ENCODE peak calls at places on chromosomes 16 and 17, in five cellular contexts. One of them, this sample, is unnamed.

GRCh38 chr17:76997981-76998531 is 129.9 kb downstream of the MGAT5B start:
- DNase-seq in esophagus squamous epithelium: no peak
- DNase-seq in body of pancreas: no peak
- DNase-seq in heart left ventricle: no peak
- DNase-seq in right lobe of liver: no peak
- DNase-seq in this sample: no peak

GRCh38 chr16:86901483-86901882 is 323.1 kb downstream of the FOXL1 start:
- DNase-seq in esophagus squamous epithelium: no peak
- DNase-seq in right lobe of liver: no peak
- DNase-seq in heart left ventricle: no peak
- DNase-seq in body of pancreas: peak
- DNase-seq in this sample: no peak

GRCh38 chr17:49972486-49973270 is 3.7 kb downstream of the DLX4 start:
- DNase-seq in heart left ventricle: no peak
- DNase-seq in right lobe of liver: no peak
- DNase-seq in esophagus squamous epithelium: no peak
- DNase-seq in body of pancreas: no peak
- DNase-seq in this sample: no peak

GRCh38 chr16:9797306-9797705 is 384.9 kb downstream of the GRIN2A start:
- DNase-seq in body of pancreas: no peak
- DNase-seq in esophagus squamous epithelium: no peak
- DNase-seq in heart left ventricle: peak
- DNase-seq in right lobe of liver: no peak
- DNase-seq in this sample: no peak

GRCh38 chr17:43897827-43898226 is 9.5 kb downstream of the MPP2 start:
- DNase-seq in body of pancreas: no peak
- DNase-seq in right lobe of liver: no peak
- DNase-seq in esophagus squamous epithelium: no peak
- DNase-seq in heart left ventricle: no peak
- DNase-seq in this sample: no peak

GRCh38 chr17:72590382-72590781 is 469.6 kb downstream of the SOX9 start:
- DNase-seq in esophagus squamous epithelium: no peak
- DNase-seq in body of pancreas: no peak
- DNase-seq in right lobe of liver: no peak
- DNase-seq in heart left ventricle: no peak
- DNase-seq in this sample: no peak

GRCh38 chr17:60817187-60817586 is 139.5 kb downstream of the BCAS3 start:
- DNase-seq in esophagus squamous epithelium: no peak
- DNase-seq in body of pancreas: no peak
- DNase-seq in right lobe of liver: no peak
- DNase-seq in heart left ventricle: no peak
- DNase-seq in this sample: no peak

GRCh38 chr17:28317099-28317964 is 1.7 kb upstream of the TMEM97 start:
- DNase-seq in heart left ventricle: no peak
- DNase-seq in esophagus squamous epithelium: no peak
- DNase-seq in body of pancreas: no peak
- DNase-seq in right lobe of liver: no peak
- DNase-seq in this sample: peak

GRCh38 chr16:3640632-3641501 is 13.6 kb upstream of the DNASE1 start:
- DNase-seq in heart left ventricle: no peak
- DNase-seq in right lobe of liver: peak
- DNase-seq in body of pancreas: no peak
- DNase-seq in esophagus squamous epithelium: no peak
- DNase-seq in this sample: no peak

GRCh38 chr17:59746849-59747445 is 39.5 kb downstream of the VMP1 start:
- DNase-seq in heart left ventricle: no peak
- DNase-seq in esophagus squamous epithelium: no peak
- DNase-seq in body of pancreas: no peak
- DNase-seq in right lobe of liver: no peak
- DNase-seq in this sample: no peak

GRCh38 chr16:26688105-26688504 is 378.6 kb upstream of the C16orf82 start:
- DNase-seq in esophagus squamous epithelium: no peak
- DNase-seq in heart left ventricle: no peak
- DNase-seq in body of pancreas: no peak
- DNase-seq in right lobe of liver: no peak
- DNase-seq in this sample: no peak

GRCh38 chr16:50038756-50039529 is 13.9 kb downstream of the CNEP1R1 start:
- DNase-seq in body of pancreas: no peak
- DNase-seq in heart left ventricle: peak
- DNase-seq in right lobe of liver: peak
- DNase-seq in esophagus squamous epithelium: no peak
- DNase-seq in this sample: peak

GRCh38 chr17:65005858-65006257 is 50.7 kb downstream of the GNA13 start:
- DNase-seq in right lobe of liver: no peak
- DNase-seq in body of pancreas: no peak
- DNase-seq in heart left ventricle: no peak
- DNase-seq in esophagus squamous epithelium: no peak
- DNase-seq in this sample: no peak

DNA sequence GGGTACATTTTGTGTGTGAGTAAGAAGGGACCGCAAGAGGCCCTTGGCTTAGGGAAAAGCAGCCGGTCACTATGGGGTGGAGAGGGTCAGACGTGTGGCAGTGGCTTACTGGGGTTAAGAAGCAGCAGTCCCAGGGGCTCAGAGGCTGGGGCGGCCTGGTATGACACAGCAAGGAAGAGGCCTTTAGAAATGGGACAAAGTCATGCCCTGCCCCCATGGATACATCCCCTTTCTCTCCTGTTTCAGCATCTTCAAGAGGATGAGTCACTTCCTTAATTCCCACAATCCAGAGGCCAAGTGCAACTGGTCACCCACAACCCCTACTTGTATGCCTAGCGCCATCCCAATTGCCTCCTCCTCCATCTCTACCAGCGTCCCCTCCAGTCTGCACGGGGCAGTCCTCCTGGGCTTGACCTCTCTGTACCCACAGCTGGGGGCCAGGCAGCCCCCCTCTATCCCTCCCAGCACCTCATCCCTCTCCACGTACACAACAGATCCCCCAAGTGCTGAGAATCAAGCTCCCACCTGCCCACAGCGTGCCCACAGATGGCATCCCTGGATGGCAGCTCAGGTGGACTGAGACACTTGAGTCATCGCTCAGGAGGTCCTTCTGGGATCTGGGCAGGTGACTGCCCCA is 6.9 kb upstream of the EFTUD2 start:
- DNase-seq in body of pancreas: no peak
- DNase-seq in right lobe of liver: no peak
- DNase-seq in esophagus squamous epithelium: no peak
- DNase-seq in heart left ventricle: no peak
- DNase-seq in this sample: no peak
- TF ChIP-seq POLR2A in body of pancreas: no peak
- TF ChIP-seq POLR2A in right lobe of liver: no peak
- TF ChIP-seq POLR2A in esophagus squamous epithelium: no peak
- TF ChIP-seq POLR2A in heart left ventricle: no peak
- TF ChIP-seq POLR2A in this sample: no peak

GRCh38 chr16:58028168-58028455 is 2.6 kb downstream of the MMP15 start:
- DNase-seq in heart left ventricle: no peak
- DNase-seq in esophagus squamous epithelium: no peak
- DNase-seq in body of pancreas: no peak
- DNase-seq in right lobe of liver: no peak
- DNase-seq in this sample: no peak

GRCh38 chr16:58025351-58026138 is at the start of gene MMP15:
- DNase-seq in heart left ventricle: peak
- DNase-seq in right lobe of liver: peak
- DNase-seq in esophagus squamous epithelium: peak
- DNase-seq in body of pancreas: peak
- DNase-seq in this sample: peak

GRCh38 chr16:58026139-58026704 is 668 bp downstream of the MMP15 start:
- DNase-seq in right lobe of liver: peak
- DNase-seq in body of pancreas: peak
- DNase-seq in esophagus squamous epithelium: no peak
- DNase-seq in heart left ventricle: peak
- DNase-seq in this sample: no peak

GRCh38 chr16:58027341-58028167 is 2.0 kb downstream of the MMP15 start:
- DNase-seq in right lobe of liver: peak
- DNase-seq in heart left ventricle: peak
- DNase-seq in esophagus squamous epithelium: no peak
- DNase-seq in body of pancreas: peak
- DNase-seq in this sample: peak

GRCh38 chr16:58026705-58027340 is 1.3 kb downstream of the MMP15 start:
- DNase-seq in right lobe of liver: peak
- DNase-seq in heart left ventricle: peak
- DNase-seq in esophagus squamous epithelium: no peak
- DNase-seq in body of pancreas: peak
- DNase-seq in this sample: peak
- H3K27ac ChIP-seq in right lobe of liver: peak
- H3K27ac ChIP-seq in heart left ventricle: peak
- H3K27ac ChIP-seq in esophagus squamous epithelium: no peak
- H3K27ac ChIP-seq in body of pancreas: peak
- H3K27ac ChIP-seq in this sample: peak

GRCh38 chr16:31488630-31489564 is 6.0 kb downstream of the SLC5A2 start:
- DNase-seq in body of pancreas: no peak
- DNase-seq in heart left ventricle: no peak
- DNase-seq in right lobe of liver: no peak
- DNase-seq in esophagus squamous epithelium: no peak
- DNase-seq in this sample: peak

GRCh38 chr16:31487076-31487719 is 4.3 kb downstream of the SLC5A2 start:
- DNase-seq in right lobe of liver: no peak
- DNase-seq in body of pancreas: no peak
- DNase-seq in heart left ventricle: no peak
- DNase-seq in esophagus squamous epithelium: no peak
- DNase-seq in this sample: peak

GRCh38 chr16:31486036-31486435 is 3.1 kb downstream of the SLC5A2 start:
- DNase-seq in body of pancreas: no peak
- DNase-seq in right lobe of liver: no peak
- DNase-seq in heart left ventricle: no peak
- DNase-seq in esophagus squamous epithelium: no peak
- DNase-seq in this sample: no peak

GRCh38 chr16:31489616-31490584 is 7.0 kb downstream of the SLC5A2 start:
- DNase-seq in esophagus squamous epithelium: no peak
- DNase-seq in right lobe of liver: no peak
- DNase-seq in heart left ventricle: no peak
- DNase-seq in body of pancreas: no peak
- DNase-seq in this sample: no peak

DNA sequence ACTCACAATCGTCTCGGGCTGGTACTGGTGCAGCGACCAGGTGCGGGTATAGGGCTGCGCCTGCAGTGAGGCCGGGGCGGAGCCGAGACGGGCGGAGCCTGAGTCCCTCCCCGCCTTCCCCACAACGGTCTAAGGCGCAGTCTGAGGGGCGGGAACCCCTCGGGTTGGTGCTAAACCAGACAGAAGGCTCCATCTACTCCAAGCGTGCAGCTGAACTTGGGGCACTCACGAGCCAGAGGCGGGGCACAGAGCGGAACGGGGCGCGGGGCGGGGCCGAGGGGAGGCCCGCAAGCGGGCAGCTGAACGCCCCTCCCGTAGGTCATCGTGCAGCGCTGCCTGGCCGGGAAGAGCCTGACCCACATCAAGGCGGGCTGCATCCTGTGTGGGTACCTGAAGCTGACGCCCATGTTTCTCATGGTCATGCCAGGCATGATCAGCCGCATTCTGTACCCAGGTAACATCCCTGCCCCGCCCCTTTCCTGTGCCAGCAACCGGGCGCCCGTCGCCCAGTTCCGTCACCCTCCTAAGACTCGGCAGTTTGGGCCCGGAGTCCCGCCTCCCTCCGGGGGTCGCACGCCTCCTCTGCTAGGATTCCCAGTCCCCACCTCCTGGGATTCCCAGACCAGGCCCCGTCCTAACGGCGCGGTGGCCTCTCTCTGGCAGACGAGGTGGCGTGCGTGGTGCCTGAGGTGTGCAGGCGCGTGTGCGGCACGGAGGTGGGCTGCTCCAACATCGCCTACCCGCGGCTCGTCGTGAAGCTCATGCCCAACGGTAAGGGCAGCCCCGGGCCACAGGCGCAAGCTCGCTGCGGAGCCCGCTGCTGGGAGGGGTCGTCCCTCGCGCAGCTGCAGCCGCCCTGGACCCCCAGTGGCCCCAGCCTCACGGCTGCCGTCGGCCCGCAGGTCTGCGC is 5.1 kb downstream of the SLC5A2 start:
- DNase-seq in right lobe of liver: no peak
- DNase-seq in body of pancreas: peak
- DNase-seq in esophagus squamous epithelium: no peak
- DNase-seq in heart left ventricle: no peak
- DNase-seq in this sample: peak
- TF ChIP-seq POLR2A in right lobe of liver: no peak
- TF ChIP-seq POLR2A in body of pancreas: no peak
- TF ChIP-seq POLR2A in esophagus squamous epithelium: no peak
- TF ChIP-seq POLR2A in heart left ventricle: no peak
- TF ChIP-seq POLR2A in this sample: peak

GRCh38 chr16:48537275-48537674 is 72.7 kb downstream of the N4BP1 start:
- DNase-seq in esophagus squamous epithelium: no peak
- DNase-seq in body of pancreas: no peak
- DNase-seq in heart left ventricle: no peak
- DNase-seq in right lobe of liver: no peak
- DNase-seq in this sample: peak
- H3K27ac ChIP-seq in esophagus squamous epithelium: peak
- H3K27ac ChIP-seq in body of pancreas: peak
- H3K27ac ChIP-seq in heart left ventricle: peak
- H3K27ac ChIP-seq in right lobe of liver: peak
- H3K27ac ChIP-seq in this sample: peak